ENCODE peak calls at places on chromosomes 3 and 15, in six cellular contexts. I, B, N, X, Y and E are unnamed samples.

GRCh38 chr15:70892912-70893560 is 410 bp downstream of the LRRC49 start:
- DNase-seq in X (no peak), Y (peak), I (no peak), N (no peak), B (no peak), E (no peak)

GRCh38 chr3:169241928-169242751 is 421.4 kb downstream of the MECOM start:
- DNase-seq in Y (peak), X (no peak), I (no peak), N (no peak), B (no peak), E (peak)

GRCh38 chr15:71291723-71292122 is 176.5 kb downstream of the THSD4 start:
- DNase-seq in B (no peak), Y (no peak), X (no peak), N (no peak), I (no peak), E (no peak)

GRCh38 chr3:52248165-52248541 is 2.6 kb downstream of the PPM1M start:
- DNase-seq in B (no peak), N (no peak), Y (no peak), I (no peak), X (no peak), E (no peak)

GRCh38 chr3:61935819-61936218 is 374.4 kb downstream of the PTPRG start:
- DNase-seq in N (no peak), B (no peak), I (no peak), Y (no peak), X (no peak), E (no peak)

GRCh38 chr15:66251790-66252355 is 1.7 kb downstream of the MEGF11 start:
- DNase-seq in X (no peak), Y (peak), N (no peak), I (no peak), B (no peak), E (peak)

GRCh38 chr3:42010530-42010929 is 48.6 kb upstream of the ULK4 start:
- DNase-seq in Y (no peak), B (no peak), X (no peak), I (no peak), N (peak), E (no peak)

GRCh38 chr3:25573386-25574171 is 91.1 kb downstream of the TOP2B start:
- DNase-seq in X (no peak), Y (peak), B (no peak), I (no peak), N (no peak), E (no peak)

GRCh38 chr3:23183731-23184130 is 19.4 kb upstream of the UBE2E2 start:
- DNase-seq in N (no peak), I (no peak), B (no peak), X (no peak), Y (peak), E (peak)

GRCh38 chr3:65581313-65581712 is 457.4 kb downstream of the MAGI1 start:
- DNase-seq in Y (no peak), N (no peak), I (no peak), B (no peak), X (no peak), E (no peak)

GRCh38 chr3:52893723-52894122 is 3.6 kb downstream of the STIMATE start:
- DNase-seq in B (no peak), Y (no peak), X (no peak), N (no peak), I (no peak), E (no peak)

GRCh38 chr15:89845305-89845893 is 30.7 kb upstream of the ANPEP start:
- DNase-seq in B (no peak), X (no peak), I (no peak), N (no peak), Y (peak), E (no peak)

GRCh38 chr15:41337047-41337446 is 4.4 kb downstream of the NUSAP1 start:
- DNase-seq in X (no peak), N (no peak), I (no peak), Y (no peak), B (no peak), E (no peak)

GRCh38 chr3:193269343-193269742 is 28.3 kb downstream of the PLAAT1 start:
- DNase-seq in I (no peak), B (no peak), N (no peak), X (no peak), Y (no peak), E (no peak)

GRCh38 chr15:98667521-98668179 is 19.3 kb downstream of the IGF1R start:
- DNase-seq in B (no peak), N (no peak), I (no peak), Y (no peak), X (no peak), E (peak)

GRCh38 chr3:48047841-48048456 is 31.7 kb upstream of the MAP4 start:
- DNase-seq in X (no peak), Y (peak), N (no peak), I (no peak), B (no peak), E (no peak)

GRCh38 chr3:18758047-18758704 is 333.0 kb upstream of the SATB1 start:
- DNase-seq in B (no peak), X (no peak), I (no peak), Y (no peak), N (no peak), E (peak)

GRCh38 chr15:85805392-85805791 is 10.7 kb upstream of the KLHL25 start:
- DNase-seq in Y (no peak), N (no peak), I (no peak), B (no peak), X (no peak), E (no peak)

GRCh38 chr15:67824900-67825879 is at the start of gene SKOR1:
- DNase-seq in Y (peak), X (no peak), N (no peak), B (no peak), I (no peak), E (peak)

GRCh38 chr3:32856901-32857507 is 39.2 kb downstream of the TRIM71 start:
- DNase-seq in B (no peak), Y (no peak), N (no peak), I (no peak), X (no peak), E (no peak)

GRCh38 chr3:175356899-175357324 is 497.8 kb downstream of the NAALADL2 start:
- DNase-seq in B (no peak), X (no peak), N (no peak), I (no peak), Y (peak), E (no peak)

GRCh38 chr3:195078891-195079440 is 192.0 kb downstream of the XXYLT1 start:
- DNase-seq in X (no peak), Y (no peak), B (no peak), I (no peak), N (peak), E (no peak)

GRCh38 chr3:69084326-69084667 is 440 bp upstream of the ARL6IP5 start:
- DNase-seq in Y (peak), X (no peak), B (no peak), I (no peak), N (no peak), E (no peak)

GRCh38 chr3:143098032-143098764 is 21.4 kb upstream of the CHST2 start:
- DNase-seq in B (no peak), N (no peak), X (no peak), I (no peak), Y (no peak), E (no peak)

GRCh38 chr3:185822957-185823279 is 1.9 kb downstream of the IGF2BP2 start:
- DNase-seq in B (no peak), X (no peak), Y (no peak), I (no peak), N (no peak), E (no peak)

GRCh38 chr15:66997212-66997611 is 68.2 kb upstream of the SMAD3 start:
- DNase-seq in X (no peak), B (no peak), I (no peak), N (no peak), Y (peak), E (no peak)

GRCh38 chr15:74725845-74726773 is 781 bp upstream of the CYP1A1 start:
- DNase-seq in Y (peak), N (no peak), X (peak), B (peak), I (peak), E (peak)

GRCh38 chr3:10757021-10757820 is 58.8 kb upstream of the SLC6A11 start:
- DNase-seq in X (no peak), I (no peak), B (no peak), N (no peak), Y (peak), E (no peak)

GRCh38 chr15:88535100-88535499 is 11.4 kb downstream of the DET1 start:
- DNase-seq in I (no peak), Y (peak), N (no peak), B (no peak), X (no peak), E (no peak)

GRCh38 chr3:170992854-170993253 is 33.7 kb downstream of the SLC2A2 start:
- DNase-seq in I (no peak), B (no peak), X (no peak), N (no peak), Y (peak), E (no peak)

GRCh38 chr15:66649235-66649984 is 52.6 kb upstream of the SMAD6 start:
- DNase-seq in I (no peak), N (no peak), X (no peak), B (no peak), Y (no peak), E (no peak)

GRCh38 chr3:52444860-52445793 is at the start of gene SEMA3G:
- DNase-seq in N (no peak), Y (peak), X (no peak), I (peak), B (peak), E (peak)